ENCODE peak calls at places on chromosomes 4 and X, in five cellular contexts. V, S, B, M and R are unnamed samples.

GRCh38 chrX:14039344-14039743 is 9.7 kb upstream of the GEMIN8 start:
- DNase-seq in V (peak), S (peak), B (no peak), M (no peak), R (peak)

GRCh38 chr4:135184715-135185114 is 983.1 kb upstream of the PABPC4L start:
- DNase-seq in V (no peak), S (no peak), B (no peak), M (no peak), R (no peak)

GRCh38 chr4:85744950-85745349 is 270.0 kb downstream of the ARHGAP24 start:
- DNase-seq in V (no peak), S (peak), B (peak), M (no peak), R (no peak)

GRCh38 chrX:72436010-72436409 is 130.3 kb upstream of the CITED1 start:
- DNase-seq in V (no peak), S (no peak), B (no peak), M (no peak), R (no peak)

GRCh38 chr4:176277162-176277904 is 8.3 kb upstream of the ASB5 start:
- DNase-seq in V (no peak), S (peak), B (no peak), M (no peak), R (peak)

GRCh38 chrX:15686818-15687685 is 22.4 kb upstream of the CLTRN start:
- DNase-seq in V (peak), S (peak), B (peak), M (no peak), R (no peak)

GRCh38 chr4:145709843-145710242 is 29.9 kb downstream of the C4orf51 start:
- DNase-seq in V (no peak), S (no peak), B (peak), M (peak), R (no peak)

GRCh38 chr4:30746735-30747134 is 26.6 kb downstream of the PCDH7 start:
- DNase-seq in V (no peak), S (no peak), B (no peak), M (no peak), R (no peak)

GRCh38 chrX:124736553-124737240 is 390.3 kb downstream of the SH2D1A start:
- DNase-seq in V (no peak), S (no peak), B (no peak), M (no peak), R (no peak)

GRCh38 chr4:34932591-34932990 is 1311.7 kb downstream of the ARAP2 start:
- DNase-seq in V (no peak), S (no peak), B (no peak), M (no peak), R (no peak)

GRCh38 chr4:165464813-165465381 is 86.1 kb downstream of the CPE start:
- DNase-seq in V (no peak), S (peak), B (peak), M (no peak), R (no peak)

GRCh38 chrX:42930951-42931350 is 153.0 kb upstream of the PPP1R2C start:
- DNase-seq in V (no peak), S (no peak), B (no peak), M (no peak), R (no peak)

GRCh38 chrX:15322472-15322871 is 7.0 kb upstream of the ASB11 start:
- DNase-seq in V (no peak), S (no peak), B (no peak), M (no peak), R (no peak)

GRCh38 chrX:28876901-28877300 is 289.7 kb downstream of the IL1RAPL1 start:
- DNase-seq in V (no peak), S (no peak), B (no peak), M (no peak), R (no peak)

GRCh38 chr4:7805533-7806079 is 134.1 kb downstream of the AFAP1 start:
- DNase-seq in V (no peak), S (no peak), B (no peak), M (no peak), R (no peak)

GRCh38 chr4:14559641-14560040 is 442.6 kb upstream of the CPEB2 start:
- DNase-seq in V (no peak), S (no peak), B (no peak), M (no peak), R (no peak)

GRCh38 chr4:164866817-164867490 is 10.0 kb upstream of the APELA start:
- DNase-seq in V (no peak), S (no peak), B (no peak), M (no peak), R (no peak)

GRCh38 chr4:177441061-177441802 is 1.0 kb downstream of the AGA start:
- DNase-seq in V (no peak), S (peak), B (no peak), M (peak), R (no peak)

GRCh38 chr4:39446842-39447573 is 11.7 kb downstream of the RPL9 start:
- DNase-seq in V (no peak), S (no peak), B (no peak), M (peak), R (peak)

GRCh38 chr4:106690487-106690886 is 321.9 kb upstream of the GIMD1 start:
- DNase-seq in V (no peak), S (no peak), B (no peak), M (no peak), R (no peak)

GRCh38 chr4:159029481-159029880 is 73.4 kb upstream of the RAPGEF2 start:
- DNase-seq in V (no peak), S (no peak), B (no peak), M (no peak), R (no peak)

GRCh38 chr4:99844048-99844447 is 27.4 kb downstream of the DAPP1 start:
- DNase-seq in V (no peak), S (no peak), B (no peak), M (no peak), R (no peak)

GRCh38 chrX:135530097-135530496 is 9.6 kb downstream of the INTS6L start:
- DNase-seq in V (no peak), S (no peak), B (no peak), M (no peak), R (no peak)

GRCh38 chr4:168514249-168514852 is 17.5 kb downstream of the PALLD start:
- DNase-seq in V (no peak), S (no peak), B (peak), M (no peak), R (no peak)

GRCh38 chr4:161767116-161767515 is 396.7 kb downstream of the FSTL5 start:
- DNase-seq in V (no peak), S (no peak), B (peak), M (no peak), R (no peak)

GRCh38 chr4:146654976-146655761 is 16.5 kb downstream of the POU4F2 start:
- DNase-seq in V (no peak), S (peak), B (no peak), M (no peak), R (peak)

GRCh38 chr4:76867880-76868655 is 29.9 kb downstream of the SOWAHB start:
- DNase-seq in V (no peak), S (no peak), B (no peak), M (no peak), R (no peak)

GRCh38 chr4:25767877-25768475 is 94.8 kb downstream of the SEL1L3 start:
- DNase-seq in V (no peak), S (peak), B (peak), M (peak), R (peak)

GRCh38 chr4:83320548-83320947 is 14.1 kb downstream of the HPSE start:
- DNase-seq in V (no peak), S (no peak), B (no peak), M (no peak), R (no peak)

GRCh38 chrX:132786217-132786616 is 172.2 kb downstream of the HS6ST2 start:
- DNase-seq in V (no peak), S (no peak), B (no peak), M (no peak), R (no peak)

GRCh38 chr4:98530572-98530971 is 127.8 kb downstream of the TSPAN5 start:
- DNase-seq in V (no peak), S (no peak), B (no peak), M (no peak), R (no peak)

GRCh38 chr4:112778520-112778919 is 141.6 kb downstream of the LARP7 start:
- DNase-seq in V (no peak), S (no peak), B (no peak), M (no peak), R (no peak)

GRCh38 chr4:73045894-73046293 is 23.6 kb downstream of the COX18 start:
- DNase-seq in V (no peak), S (no peak), B (no peak), M (no peak), R (no peak)

GRCh38 chr4:74873545-74874295 is 59.2 kb upstream of the PARM1 start:
- DNase-seq in V (no peak), S (no peak), B (no peak), M (peak), R (no peak)

GRCh38 chr4:14338206-14338605 is 664.1 kb upstream of the CPEB2 start:
- DNase-seq in V (no peak), S (no peak), B (no peak), M (no peak), R (no peak)

GRCh38 chr4:159504634-159505033 is 401.8 kb downstream of the RAPGEF2 start:
- DNase-seq in V (no peak), S (no peak), B (no peak), M (no peak), R (no peak)

GRCh38 chr4:111991797-111992196 is 153.5 kb upstream of the FAM241A start:
- DNase-seq in V (no peak), S (no peak), B (peak), M (peak), R (no peak)

GRCh38 chr4:80185787-80186548 is 11.3 kb upstream of the PRDM8 start:
- DNase-seq in V (no peak), S (no peak), B (no peak), M (no peak), R (peak)